ENCODE peak calls at places on chromosomes 16 and 17, in seven cellular contexts. R, P, U, V, T, W and C are unnamed samples.

GRCh38 chr16:57615813-57616212 is 12.6 kb upstream of the ADGRG1 start:
- DNase-seq in P (no peak), V (no peak), T (no peak), W (no peak), U (no peak), R (no peak), C (no peak)

GRCh38 chr17:33725675-33726271 is 432.7 kb upstream of the ASIC2 start:
- DNase-seq in W (peak), R (peak), P (peak), V (peak), T (no peak), U (peak), C (no peak)

GRCh38 chr16:68283346-68283745 is 19.0 kb downstream of the SLC7A6 start:
- DNase-seq in V (no peak), U (no peak), P (no peak), T (no peak), W (no peak), R (no peak), C (no peak)

GRCh38 chr17:36002631-36003030 is 1.3 kb upstream of the CCL15 start:
- DNase-seq in P (no peak), V (no peak), W (no peak), U (no peak), T (no peak), R (no peak), C (no peak)

GRCh38 chr16:56732832-56733231 is 2.9 kb downstream of the NUP93 start:
- DNase-seq in P (no peak), T (no peak), R (no peak), W (no peak), U (no peak), V (peak), C (no peak)

GRCh38 chr17:17120294-17120693 is 78.0 kb downstream of the MPRIP start:
- DNase-seq in T (no peak), P (no peak), V (no peak), R (no peak), W (no peak), U (no peak), C (no peak)

GRCh38 chr16:57514891-57515600 is 21.3 kb downstream of the CCDC102A start:
- DNase-seq in U (no peak), W (no peak), V (no peak), T (no peak), P (no peak), R (no peak), C (no peak)

GRCh38 chr17:40554646-40555295 is 10.5 kb downstream of the CCR7 start:
- DNase-seq in P (no peak), R (peak), V (no peak), U (no peak), W (no peak), T (no peak), C (no peak)

GRCh38 chr17:78127240-78127887 is 1.2 kb downstream of the TMC6 start:
- DNase-seq in W (no peak), V (peak), T (no peak), U (no peak), P (no peak), R (peak), C (no peak)

GRCh38 chr17:76005263-76006149 is 4.9 kb downstream of the CDK3 start:
- DNase-seq in W (peak), U (peak), V (peak), P (peak), R (peak), T (no peak), C (peak)

GRCh38 chr17:77476920-77477805 is 336.4 kb downstream of the SEC14L1 start:
- DNase-seq in P (peak), V (no peak), R (no peak), W (peak), T (peak), U (peak), C (peak)

GRCh38 chr16:89499767-89500166 is 8.4 kb upstream of the SPG7 start:
- DNase-seq in R (no peak), U (no peak), P (no peak), T (no peak), W (no peak), V (no peak), C (no peak)

GRCh38 chr17:29618272-29619065 is 4.2 kb downstream of the CORO6 start:
- DNase-seq in T (no peak), V (no peak), P (no peak), U (no peak), R (no peak), W (no peak), C (no peak)

GRCh38 chr16:24504467-24505345 is 34.7 kb upstream of the RBBP6 start:
- DNase-seq in P (peak), R (peak), T (peak), V (peak), W (peak), U (peak), C (peak)

GRCh38 chr17:40190197-40191021 is 13.1 kb downstream of the RAPGEFL1 start:
- DNase-seq in W (no peak), P (no peak), R (no peak), T (no peak), U (peak), V (peak), C (no peak)

GRCh38 chr16:53433509-53433908 is 762 bp upstream of the RBL2 start:
- DNase-seq in P (no peak), R (no peak), W (no peak), T (no peak), V (no peak), U (peak), C (no peak)

GRCh38 chr16:85454171-85454883 is 158.8 kb upstream of the GSE1 start:
- DNase-seq in W (peak), R (no peak), U (no peak), T (no peak), P (no peak), V (no peak), C (no peak)

GRCh38 chr17:50539762-50540440 is 7.1 kb upstream of the SPATA20 start:
- DNase-seq in T (no peak), U (peak), V (no peak), P (no peak), R (no peak), W (no peak), C (peak)

GRCh38 chr17:59027750-59028149 is 78.9 kb downstream of the TRIM37 start:
- DNase-seq in P (no peak), W (no peak), V (no peak), U (no peak), T (no peak), R (no peak), C (no peak)

GRCh38 chr17:61828694-61829093 is 34.6 kb downstream of the BRIP1 start:
- DNase-seq in R (no peak), T (no peak), V (no peak), W (no peak), U (no peak), P (no peak), C (no peak)

GRCh38 chr17:80421381-80422090 is 6.6 kb downstream of the ENDOV start:
- DNase-seq in T (no peak), U (no peak), V (peak), P (no peak), R (no peak), W (no peak), C (no peak)

GRCh38 chr16:353404-354285 is 1.1 kb upstream of the AXIN1 start:
- DNase-seq in R (no peak), U (peak), V (no peak), W (no peak), P (no peak), T (no peak), C (peak)

GRCh38 chr16:351804-352520 is 561 bp downstream of the AXIN1 start:
- DNase-seq in V (no peak), W (peak), P (no peak), R (no peak), U (peak), T (no peak), C (no peak)

GRCh38 chr16:354286-354881 is 1.9 kb upstream of the AXIN1 start:
- DNase-seq in V (no peak), T (no peak), W (no peak), R (no peak), U (peak), P (no peak), C (peak)

GRCh38 chr16:354971-355441 is 2.5 kb upstream of the AXIN1 start:
- DNase-seq in T (no peak), U (no peak), P (no peak), R (no peak), V (no peak), W (no peak), C (no peak)

GRCh38 chr16:352547-353403 is at the start of gene AXIN1:
- DNase-seq in W (peak), U (peak), R (peak), T (peak), P (peak), V (peak), C (peak)
- TF ChIP-seq CTCF in W (peak), U (peak), R (peak), T (peak), P (peak), V (peak), C (peak)

DNA sequence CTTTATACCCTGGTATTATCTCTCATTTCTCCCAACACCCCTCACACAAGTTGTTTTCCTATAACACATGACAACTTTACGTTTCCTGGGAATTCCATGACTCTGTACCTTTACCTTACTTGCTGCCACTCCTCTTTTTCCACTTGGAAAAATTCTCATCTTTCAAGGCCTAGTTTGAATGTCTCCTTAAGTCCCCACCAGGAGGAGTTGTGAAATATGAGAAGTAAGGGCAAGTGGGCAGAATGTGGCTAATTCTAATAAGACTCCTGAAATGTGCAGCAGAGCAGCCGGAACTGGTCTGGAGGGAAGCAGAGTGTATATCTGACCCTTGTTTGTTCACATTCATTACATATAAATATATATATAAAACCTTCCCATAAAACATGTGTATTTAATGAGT is 39.7 kb downstream of the BRCA1 start:
- DNase-seq in R (no peak), P (no peak), U (peak), V (no peak), T (no peak), W (peak), C (peak)
- TF ChIP-seq CTCF in R (no peak), P (no peak), U (no peak), V (no peak), T (no peak), W (no peak), C (no peak)

GRCh38 chr17:66988069-66988798 is 23.7 kb downstream of the CACNG4 start:
- DNase-seq in P (no peak), V (no peak), U (no peak), T (no peak), R (peak), W (no peak), C (no peak)

GRCh38 chr17:66987059-66987616 is 22.6 kb downstream of the CACNG4 start:
- DNase-seq in R (no peak), V (no peak), T (no peak), U (no peak), W (no peak), P (no peak), C (no peak)

GRCh38 chr17:66985838-66986237 is 21.3 kb downstream of the CACNG4 start:
- DNase-seq in V (no peak), U (no peak), R (no peak), P (no peak), T (no peak), W (no peak), C (no peak)

GRCh38 chr17:66985338-66985737 is 20.8 kb downstream of the CACNG4 start:
- DNase-seq in V (peak), W (no peak), P (no peak), R (no peak), T (no peak), U (no peak), C (no peak)

GRCh38 chr17:66986659-66987058 is 22.2 kb downstream of the CACNG4 start:
- DNase-seq in P (no peak), R (no peak), W (no peak), U (no peak), V (no peak), T (no peak), C (no peak)
- TF ChIP-seq CTCF in P (no peak), R (no peak), W (no peak), U (no peak), V (no peak), T (no peak), C (no peak)

GRCh38 chr17:7894226-7894625 is 5.6 kb downstream of the CHD3 start:
- DNase-seq in W (no peak), R (no peak), T (no peak), P (no peak), U (no peak), V (no peak), C (no peak)

GRCh38 chr17:7897090-7897489 is 8.5 kb downstream of the CHD3 start:
- DNase-seq in R (no peak), P (no peak), T (no peak), U (no peak), V (no peak), W (no peak), C (no peak)

GRCh38 chr17:7894866-7895265 is 6.3 kb downstream of the CHD3 start:
- DNase-seq in R (no peak), W (no peak), T (no peak), U (no peak), P (no peak), V (no peak), C (no peak)

GRCh38 chr17:7893226-7893880 is 4.8 kb downstream of the CHD3 start:
- DNase-seq in R (no peak), V (no peak), P (no peak), U (no peak), W (no peak), T (no peak), C (no peak)

DNA sequence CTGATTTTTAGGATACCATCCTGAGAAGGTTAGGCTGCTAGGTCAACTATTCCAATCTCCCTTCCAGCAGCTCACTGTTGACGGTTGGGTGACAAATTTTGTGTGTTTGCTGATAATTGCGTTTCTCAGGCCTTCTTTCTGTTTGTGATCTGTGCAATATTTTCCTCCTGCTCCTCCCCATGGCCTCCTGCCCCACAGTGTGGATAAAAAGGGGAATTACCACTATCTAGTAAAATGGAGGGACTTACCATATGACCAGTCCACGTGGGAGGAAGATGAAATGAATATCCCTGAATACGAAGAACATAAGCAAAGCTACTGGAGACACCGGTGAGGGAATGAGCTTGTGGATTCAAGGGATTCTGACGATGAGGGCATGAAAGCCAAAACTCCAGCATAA is 9.2 kb downstream of the CHD3 start:
- DNase-seq in R (no peak), P (peak), U (peak), V (no peak), W (peak), T (no peak), C (peak)
- TF ChIP-seq CTCF in R (peak), P (peak), U (peak), V (no peak), W (peak), T (peak), C (peak)

GRCh38 chr16:17138801-17139200 is 332.0 kb downstream of the XYLT1 start:
- DNase-seq in U (no peak), T (no peak), R (peak), P (peak), W (peak), V (no peak), C (no peak)
- TF ChIP-seq CTCF in U (no peak), T (no peak), R (no peak), P (no peak), W (no peak), V (no peak), C (no peak)

GRCh38 chr16:12350945-12351344 is 374.4 kb downstream of the SNX29 start:
- DNase-seq in W (no peak), U (no peak), T (no peak), P (peak), R (no peak), V (no peak), C (no peak)
- TF ChIP-seq CTCF in W (no peak), U (no peak), T (no peak), P (peak), R (no peak), V (no peak), C (no peak)

DNA sequence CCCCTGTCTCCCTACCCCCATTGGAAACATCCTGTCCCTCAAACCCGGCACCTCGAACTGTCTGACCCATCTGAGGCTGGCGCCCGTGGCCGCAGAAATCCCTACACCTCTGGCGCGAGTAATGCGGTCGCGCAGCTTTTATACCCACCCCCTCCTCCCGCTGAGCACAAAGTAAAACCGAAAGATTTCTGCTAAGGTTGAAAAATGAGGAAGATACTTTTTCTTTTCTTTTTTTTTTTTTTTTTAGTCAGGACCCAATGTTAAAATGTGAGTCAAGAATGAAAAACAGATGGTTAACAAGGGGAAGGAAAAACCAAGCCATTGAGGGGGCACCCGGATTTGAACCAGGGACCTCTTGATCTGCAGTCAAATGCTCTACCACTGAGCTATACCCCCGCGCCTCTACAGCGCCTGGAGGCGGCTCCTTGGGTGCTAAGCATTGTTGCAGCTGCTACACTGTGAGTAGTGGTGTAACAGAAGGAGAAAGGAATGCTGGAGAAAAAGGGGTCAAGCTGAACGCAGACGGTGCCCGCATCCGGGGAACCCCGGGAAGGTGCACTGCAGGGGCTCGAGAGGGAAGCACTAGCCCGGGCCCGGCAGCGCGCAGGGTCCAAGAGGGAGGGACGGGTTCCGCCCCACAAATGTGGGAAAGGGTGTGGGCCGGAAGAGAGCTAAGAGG is 751 bp upstream of the LASP1 start:
- DNase-seq in V (peak), U (peak), R (peak), W (peak), P (peak), T (peak), C (peak)
- TF ChIP-seq CTCF in V (peak), U (peak), R (peak), W (peak), P (peak), T (peak), C (no peak)

GRCh38 chr17:45006927-45007461 is 38.9 kb upstream of the C1QL1 start:
- DNase-seq in W (no peak), R (no peak), U (no peak), P (no peak), V (no peak), T (no peak), C (peak)
- TF ChIP-seq CTCF in W (no peak), R (no peak), U (no peak), P (no peak), V (no peak), T (peak), C (peak)

GRCh38 chr17:38867179-38867994 is 2.5 kb upstream of the LASP1 start:
- DNase-seq in T (no peak), P (peak), V (no peak), U (peak), W (peak), R (peak), C (peak)

GRCh38 chr17:38869647-38870258 is at the start of gene LASP1:
- DNase-seq in W (peak), V (peak), R (peak), U (peak), P (peak), T (peak), C (peak)

GRCh38 chr17:38861399-38861843 is 7.9 kb upstream of the RPL23 start:
- DNase-seq in U (no peak), R (no peak), P (peak), W (peak), V (no peak), T (no peak), C (no peak)

GRCh38 chr17:38868095-38868967 is 1.5 kb upstream of the LASP1 start:
- DNase-seq in R (no peak), P (peak), V (peak), U (peak), T (no peak), W (peak), C (no peak)

GRCh38 chr17:38864636-38865398 is 5.0 kb upstream of the LASP1 start:
- DNase-seq in V (no peak), U (peak), R (no peak), T (no peak), P (peak), W (no peak), C (peak)
- TF ChIP-seq CTCF in V (no peak), U (peak), R (no peak), T (peak), P (peak), W (peak), C (no peak)

GRCh38 chr17:6843241-6843890 is 11.8 kb upstream of the TEKT1 start:
- DNase-seq in U (peak), T (peak), V (peak), R (no peak), P (peak), W (peak), C (peak)
- TF ChIP-seq CTCF in U (peak), T (peak), V (no peak), R (peak), P (peak), W (peak), C (peak)